ENCODE peak calls at places on chromosomes 12 and 14, in six cellular contexts. F, T, G, Y, O and Q are unnamed samples.

GRCh38 chr14:35287481-35288013 is 4.6 kb upstream of the PSMA6 start:
- DNase-seq in O (no peak), T (no peak), F (no peak), G (no peak), Y (no peak), Q (no peak)

GRCh38 chr12:108019862-108020261 is 109.2 kb upstream of the WSCD2 start:
- DNase-seq in F (no peak), T (no peak), O (no peak), Y (no peak), G (no peak), Q (no peak)

GRCh38 chr12:92756905-92757598 is 54.3 kb downstream of the PLEKHG7 start:
- DNase-seq in T (no peak), Y (no peak), O (no peak), F (no peak), G (no peak), Q (no peak)

GRCh38 chr14:100666403-100666802 is 60.3 kb upstream of the DLK1 start:
- DNase-seq in G (no peak), O (no peak), T (no peak), Y (no peak), F (no peak), Q (no peak)

GRCh38 chr12:32201996-32202395 is 95.3 kb downstream of the BICD1 start:
- DNase-seq in G (no peak), T (no peak), O (no peak), F (peak; percentile 93), Y (no peak), Q (no peak)

GRCh38 chr14:91009501-91010152 is 50.8 kb downstream of the RPS6KA5 start:
- DNase-seq in O (no peak), Y (no peak), G (peak; percentile 97), F (no peak), T (no peak), Q (peak; percentile 89)

GRCh38 chr12:12008232-12008850 is 62.4 kb upstream of the BCL2L14 start:
- DNase-seq in F (no peak), G (peak; percentile 61), O (no peak), T (no peak), Y (peak; percentile 16), Q (peak; percentile 15)

GRCh38 chr12:76450690-76451089 is 102.5 kb upstream of the BBS10 start:
- DNase-seq in O (peak; percentile 83), Y (no peak), F (no peak), G (no peak), T (peak; percentile 79), Q (peak; percentile 35)